ENCODE peak calls at places on chromosome 21, in four cellular contexts. One of them, this sample, is unnamed. For H3K4me1, the result is how much of the 10 kb centered on the place peaks cover.

GRCh38 chr21:33839167-33839716 is 76.4 kb downstream of the ATP5PO start:
- DNase-seq in hepatocyte: no peak
- DNase-seq in neural progenitor cell: no peak
- DNase-seq in esophagus squamous epithelium: no peak
- DNase-seq in this sample: no peak

GRCh38 chr21:43810505-43811261 is 21.3 kb downstream of the RRP1 start:
- DNase-seq in hepatocyte: peak
- DNase-seq in neural progenitor cell: peak
- DNase-seq in esophagus squamous epithelium: no peak
- DNase-seq in this sample: peak

GRCh38 chr21:46542588-46543092 is 62.2 kb downstream of the S100B start:
- DNase-seq in hepatocyte: no peak
- DNase-seq in esophagus squamous epithelium: no peak
- DNase-seq in neural progenitor cell: no peak
- DNase-seq in this sample: no peak

GRCh38 chr21:28068455-28069358 is 924.0 kb downstream of the LTN1 start:
- DNase-seq in hepatocyte: peak
- DNase-seq in esophagus squamous epithelium: no peak
- DNase-seq in neural progenitor cell: peak
- DNase-seq in this sample: no peak

GRCh38 chr21:23401278-23401677 is 2206.0 kb downstream of the MRPL39 start:
- DNase-seq in esophagus squamous epithelium: no peak
- DNase-seq in neural progenitor cell: peak
- DNase-seq in hepatocyte: peak
- DNase-seq in this sample: no peak

GRCh38 chr21:46117586-46118304 is 19.8 kb downstream of the COL6A2 start:
- DNase-seq in hepatocyte: no peak
- DNase-seq in esophagus squamous epithelium: no peak
- DNase-seq in neural progenitor cell: no peak
- DNase-seq in this sample: peak

GRCh38 chr21:26433386-26433785 is 139.7 kb downstream of the CYYR1 start:
- DNase-seq in esophagus squamous epithelium: no peak
- DNase-seq in neural progenitor cell: no peak
- DNase-seq in hepatocyte: no peak
- DNase-seq in this sample: no peak

GRCh38 chr21:46253610-46254124 is 25.1 kb upstream of the LSS start:
- DNase-seq in hepatocyte: peak
- DNase-seq in esophagus squamous epithelium: no peak
- DNase-seq in neural progenitor cell: no peak
- DNase-seq in this sample: no peak

GRCh38 chr21:26909972-26910371 is 56.9 kb downstream of the ADAMTS5 start:
- DNase-seq in hepatocyte: peak
- DNase-seq in neural progenitor cell: peak
- DNase-seq in esophagus squamous epithelium: no peak
- DNase-seq in this sample: no peak

GRCh38 chr21:43345746-43346409 is 81.1 kb downstream of the SIK1 start:
- DNase-seq in hepatocyte: peak
- DNase-seq in neural progenitor cell: no peak
- DNase-seq in esophagus squamous epithelium: no peak
- DNase-seq in this sample: peak

GRCh38 chr21:46355161-46356004 is 31.4 kb downstream of the PCNT start:
- DNase-seq in esophagus squamous epithelium: no peak
- DNase-seq in hepatocyte: no peak
- DNase-seq in neural progenitor cell: no peak
- DNase-seq in this sample: no peak

GRCh38 chr21:20999567-21000169 is 1.5 kb downstream of the NCAM2 start:
- DNase-seq in neural progenitor cell: peak
- DNase-seq in hepatocyte: peak
- DNase-seq in esophagus squamous epithelium: no peak
- DNase-seq in this sample: no peak

GRCh38 chr21:39737376-39738000 is 7.5 kb upstream of the IGSF5 start:
- DNase-seq in neural progenitor cell: no peak
- DNase-seq in hepatocyte: no peak
- DNase-seq in esophagus squamous epithelium: no peak
- DNase-seq in this sample: no peak

GRCh38 chr21:37531402-37532042 is 164.9 kb downstream of the DYRK1A start:
- DNase-seq in neural progenitor cell: peak
- DNase-seq in hepatocyte: no peak
- DNase-seq in esophagus squamous epithelium: no peak
- DNase-seq in this sample: no peak

GRCh38 chr21:38861006-38861405 is 55.3 kb downstream of the ETS2 start:
- DNase-seq in hepatocyte: no peak
- DNase-seq in neural progenitor cell: no peak
- DNase-seq in esophagus squamous epithelium: no peak
- DNase-seq in this sample: no peak

GRCh38 chr21:31511258-31511657 is 148.2 kb upstream of the SOD1 start:
- DNase-seq in neural progenitor cell: no peak
- DNase-seq in esophagus squamous epithelium: no peak
- DNase-seq in hepatocyte: no peak
- DNase-seq in this sample: no peak

GRCh38 chr21:32475162-32475812 is 62.8 kb downstream of the EVA1C start:
- DNase-seq in esophagus squamous epithelium: no peak
- DNase-seq in hepatocyte: no peak
- DNase-seq in neural progenitor cell: no peak
- DNase-seq in this sample: peak

GRCh38 chr21:30582850-30583249 is 7.3 kb downstream of the KRTAP22-2 start:
- DNase-seq in esophagus squamous epithelium: no peak
- DNase-seq in neural progenitor cell: peak
- DNase-seq in hepatocyte: no peak
- DNase-seq in this sample: no peak

GRCh38 chr21:24225432-24225831 is 1381.8 kb downstream of the MRPL39 start:
- DNase-seq in hepatocyte: no peak
- DNase-seq in neural progenitor cell: no peak
- DNase-seq in esophagus squamous epithelium: no peak
- DNase-seq in this sample: no peak

GRCh38 chr21:46414965-46415275 is 43.8 kb upstream of the DIP2A start:
- DNase-seq in neural progenitor cell: no peak
- DNase-seq in esophagus squamous epithelium: no peak
- DNase-seq in hepatocyte: no peak
- DNase-seq in this sample: no peak

GRCh38 chr21:23801292-23801691 is 1806.0 kb downstream of the MRPL39 start:
- DNase-seq in esophagus squamous epithelium: no peak
- DNase-seq in hepatocyte: no peak
- DNase-seq in neural progenitor cell: no peak
- DNase-seq in this sample: no peak

GRCh38 chr21:33265664-33266049 is 510 bp upstream of the IL10RB start:
- DNase-seq in neural progenitor cell: peak
- DNase-seq in esophagus squamous epithelium: peak
- DNase-seq in hepatocyte: peak
- DNase-seq in this sample: peak

GRCh38 chr21:31686272-31686913 is 26.9 kb downstream of the SOD1 start:
- DNase-seq in hepatocyte: no peak
- DNase-seq in neural progenitor cell: no peak
- DNase-seq in esophagus squamous epithelium: no peak
- DNase-seq in this sample: no peak

GRCh38 chr21:30979054-30979453 is 59.2 kb downstream of the KRTAP19-8 start:
- DNase-seq in neural progenitor cell: no peak
- DNase-seq in hepatocyte: no peak
- DNase-seq in esophagus squamous epithelium: no peak
- DNase-seq in this sample: no peak

GRCh38 chr21:15870819-15871218 is 141.0 kb downstream of the USP25 start:
- DNase-seq in hepatocyte: no peak
- DNase-seq in esophagus squamous epithelium: no peak
- DNase-seq in neural progenitor cell: no peak
- DNase-seq in this sample: no peak

GRCh38 chr21:15875286-15875685 is 145.5 kb downstream of the USP25 start:
- DNase-seq in hepatocyte: no peak
- DNase-seq in neural progenitor cell: no peak
- DNase-seq in esophagus squamous epithelium: no peak
- DNase-seq in this sample: no peak

GRCh38 chr21:15874610-15875009 is 144.8 kb downstream of the USP25 start:
- DNase-seq in neural progenitor cell: no peak
- DNase-seq in hepatocyte: no peak
- DNase-seq in esophagus squamous epithelium: no peak
- DNase-seq in this sample: no peak

GRCh38 chr21:15868940-15869339 is 139.2 kb downstream of the USP25 start:
- DNase-seq in neural progenitor cell: no peak
- DNase-seq in hepatocyte: no peak
- DNase-seq in esophagus squamous epithelium: no peak
- DNase-seq in this sample: no peak

DNA sequence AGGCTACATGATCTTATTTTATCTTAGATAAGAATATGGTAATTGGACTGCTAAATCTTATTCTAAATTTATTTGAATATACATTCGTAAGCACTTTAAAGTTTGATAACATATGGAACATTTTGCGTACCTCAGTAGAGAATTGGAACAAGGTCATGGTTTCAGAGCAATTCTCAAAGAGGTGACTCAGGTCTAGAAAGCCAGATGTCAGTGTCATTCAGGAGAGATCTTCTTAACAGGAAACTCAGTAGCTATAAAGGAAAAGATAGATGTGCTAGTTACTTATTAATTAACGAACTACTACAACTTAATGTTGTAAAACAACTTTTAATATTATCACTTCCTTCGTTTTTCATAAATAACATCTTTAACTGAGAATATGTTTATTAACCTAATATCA is 142.5 kb downstream of the USP25 start:
- DNase-seq in neural progenitor cell: no peak
- DNase-seq in hepatocyte: no peak
- DNase-seq in esophagus squamous epithelium: no peak
- DNase-seq in this sample: no peak
- H3K4me1 ChIP-seq in neural progenitor cell: under half
- H3K4me1 ChIP-seq in hepatocyte: under half
- H3K4me1 ChIP-seq in esophagus squamous epithelium: under half
- H3K4me1 ChIP-seq in this sample: under half

GRCh38 chr21:35603471-35603870 is 456.9 kb downstream of the SETD4 start:
- DNase-seq in esophagus squamous epithelium: no peak
- DNase-seq in hepatocyte: no peak
- DNase-seq in neural progenitor cell: no peak
- DNase-seq in this sample: no peak
- TF ChIP-seq CTCF in esophagus squamous epithelium: no peak
- TF ChIP-seq CTCF in hepatocyte: no peak
- TF ChIP-seq CTCF in neural progenitor cell: no peak
- TF ChIP-seq CTCF in this sample: no peak

DNA sequence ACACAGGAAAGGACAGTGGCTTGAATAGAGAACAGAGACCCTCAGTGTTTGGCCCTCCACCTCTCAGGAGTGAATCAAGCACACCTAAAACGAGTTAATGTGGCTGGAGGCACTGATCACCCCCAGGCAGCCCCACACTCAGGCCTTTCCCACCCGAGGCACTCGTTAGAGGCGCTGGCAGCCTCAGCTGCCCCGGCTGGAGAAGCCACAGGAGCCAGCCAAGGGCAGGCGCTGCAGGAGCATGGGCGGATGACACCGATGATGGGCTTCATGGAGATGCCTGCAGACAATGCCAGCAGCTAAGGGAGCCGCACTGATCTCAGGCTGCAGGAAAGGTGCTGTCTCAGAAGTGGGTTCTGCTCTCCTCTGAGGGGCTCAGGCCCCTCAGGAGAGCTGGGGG is 24.1 kb upstream of the ABCG1 start:
- DNase-seq in hepatocyte: no peak
- DNase-seq in esophagus squamous epithelium: no peak
- DNase-seq in neural progenitor cell: no peak
- DNase-seq in this sample: no peak
- H3K4me1 ChIP-seq in hepatocyte: under half
- H3K4me1 ChIP-seq in esophagus squamous epithelium: under half
- H3K4me1 ChIP-seq in neural progenitor cell: under half
- H3K4me1 ChIP-seq in this sample: under half

GRCh38 chr21:44888581-44889550 is 15.4 kb upstream of the PTTG1IP start:
- DNase-seq in esophagus squamous epithelium: no peak
- DNase-seq in hepatocyte: no peak
- DNase-seq in neural progenitor cell: no peak
- DNase-seq in this sample: no peak
- TF ChIP-seq CTCF in esophagus squamous epithelium: no peak
- TF ChIP-seq CTCF in hepatocyte: no peak
- TF ChIP-seq CTCF in neural progenitor cell: no peak
- TF ChIP-seq CTCF in this sample: no peak

DNA sequence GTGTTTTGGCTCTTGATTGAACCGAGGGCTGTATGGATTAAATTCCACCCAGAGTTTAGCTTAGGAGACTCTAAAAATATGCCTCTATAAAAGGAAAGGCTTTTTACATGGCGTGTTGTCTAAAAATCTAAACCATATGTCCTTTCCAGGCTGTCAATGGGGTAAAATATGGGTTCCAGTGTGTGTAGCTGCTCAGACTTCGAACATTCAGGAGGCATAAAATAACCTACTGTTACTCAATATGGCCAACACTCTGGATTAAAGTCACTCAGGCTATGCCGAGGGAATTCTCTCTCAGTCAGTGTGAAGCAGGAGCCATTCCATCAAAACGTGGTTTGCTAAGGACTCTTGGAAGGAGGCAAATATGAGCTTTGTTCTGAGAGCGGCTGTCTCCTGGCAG is 135.3 kb downstream of the RUNX1 start:
- DNase-seq in hepatocyte: no peak
- DNase-seq in esophagus squamous epithelium: no peak
- DNase-seq in neural progenitor cell: no peak
- DNase-seq in this sample: no peak
- H3K4me1 ChIP-seq in hepatocyte: under half
- H3K4me1 ChIP-seq in esophagus squamous epithelium: under half
- H3K4me1 ChIP-seq in neural progenitor cell: under half
- H3K4me1 ChIP-seq in this sample: under half

GRCh38 chr21:42239973-42240372 is 21.0 kb downstream of the ABCG1 start:
- DNase-seq in hepatocyte: no peak
- DNase-seq in esophagus squamous epithelium: no peak
- DNase-seq in neural progenitor cell: no peak
- DNase-seq in this sample: no peak
- TF ChIP-seq CTCF in hepatocyte: no peak
- TF ChIP-seq CTCF in esophagus squamous epithelium: no peak
- TF ChIP-seq CTCF in neural progenitor cell: peak
- TF ChIP-seq CTCF in this sample: no peak

GRCh38 chr21:29296452-29296851 is 2.3 kb upstream of the BACH1 start:
- DNase-seq in hepatocyte: no peak
- DNase-seq in esophagus squamous epithelium: no peak
- DNase-seq in neural progenitor cell: no peak
- DNase-seq in this sample: no peak
- H3K4me1 ChIP-seq in hepatocyte: under half
- H3K4me1 ChIP-seq in esophagus squamous epithelium: under half
- H3K4me1 ChIP-seq in neural progenitor cell: under half
- H3K4me1 ChIP-seq in this sample: under half

This sample was measured in ascending aorta.